ENCODE peak calls at places on chromosomes 2 and 18, in seven cellular contexts. One of them, this sample, is unnamed.

GRCh38 chr2:102704531-102704930 is 57.3 kb upstream of the TMEM182 start:
- DNase-seq in transverse colon: no peak
- DNase-seq in HCT116: no peak
- DNase-seq in K562: no peak
- DNase-seq in stomach: no peak
- DNase-seq in breast epithelium: no peak
- DNase-seq in SK-N-SH: no peak
- DNase-seq in this sample: no peak

GRCh38 chr2:189609423-189609816 is 28.8 kb upstream of the SLC40A1 start:
- DNase-seq in transverse colon: no peak
- DNase-seq in HCT116: no peak
- DNase-seq in K562: no peak
- DNase-seq in stomach: no peak
- DNase-seq in breast epithelium: no peak
- DNase-seq in SK-N-SH: no peak
- DNase-seq in this sample: no peak

GRCh38 chr2:60007666-60008065 is 545.8 kb downstream of the BCL11A start:
- DNase-seq in transverse colon: no peak
- DNase-seq in HCT116: no peak
- DNase-seq in K562: no peak
- DNase-seq in stomach: no peak
- DNase-seq in breast epithelium: no peak
- DNase-seq in SK-N-SH: no peak
- DNase-seq in this sample: no peak

GRCh38 chr2:44715671-44716077 is 225.8 kb upstream of the SIX3 start:
- DNase-seq in transverse colon: no peak
- DNase-seq in HCT116: peak
- DNase-seq in K562: no peak
- DNase-seq in stomach: no peak
- DNase-seq in breast epithelium: no peak
- DNase-seq in SK-N-SH: peak
- DNase-seq in this sample: no peak

GRCh38 chr2:119682578-119682977 is 3.6 kb downstream of the TMEM177 start:
- DNase-seq in transverse colon: no peak
- DNase-seq in HCT116: no peak
- DNase-seq in K562: no peak
- DNase-seq in stomach: peak
- DNase-seq in breast epithelium: no peak
- DNase-seq in SK-N-SH: no peak
- DNase-seq in this sample: no peak

GRCh38 chr18:7923105-7923504 is 356.0 kb downstream of the PTPRM start:
- DNase-seq in transverse colon: no peak
- DNase-seq in HCT116: no peak
- DNase-seq in K562: no peak
- DNase-seq in stomach: no peak
- DNase-seq in breast epithelium: no peak
- DNase-seq in SK-N-SH: no peak
- DNase-seq in this sample: no peak

GRCh38 chr18:34223164-34223892 is 1.4 kb downstream of the NOL4 start:
- DNase-seq in transverse colon: no peak
- DNase-seq in HCT116: no peak
- DNase-seq in K562: peak
- DNase-seq in stomach: no peak
- DNase-seq in breast epithelium: no peak
- DNase-seq in SK-N-SH: peak
- DNase-seq in this sample: no peak

GRCh38 chr18:75977069-75977468 is 518.0 kb downstream of the ZNF516 start:
- DNase-seq in transverse colon: no peak
- DNase-seq in HCT116: no peak
- DNase-seq in K562: no peak
- DNase-seq in stomach: no peak
- DNase-seq in breast epithelium: no peak
- DNase-seq in SK-N-SH: no peak
- DNase-seq in this sample: no peak

GRCh38 chr2:168192143-168192785 is 55.1 kb downstream of the STK39 start:
- DNase-seq in transverse colon: no peak
- DNase-seq in HCT116: no peak
- DNase-seq in K562: no peak
- DNase-seq in stomach: no peak
- DNase-seq in breast epithelium: no peak
- DNase-seq in SK-N-SH: no peak
- DNase-seq in this sample: no peak

GRCh38 chr2:202693503-202693902 is 58.7 kb downstream of the FAM117B start:
- DNase-seq in transverse colon: no peak
- DNase-seq in HCT116: no peak
- DNase-seq in K562: no peak
- DNase-seq in stomach: no peak
- DNase-seq in breast epithelium: no peak
- DNase-seq in SK-N-SH: no peak
- DNase-seq in this sample: no peak

GRCh38 chr2:68429311-68429826 is 37.7 kb downstream of the FBXO48 start:
- DNase-seq in transverse colon: no peak
- DNase-seq in HCT116: no peak
- DNase-seq in K562: peak
- DNase-seq in stomach: no peak
- DNase-seq in breast epithelium: no peak
- DNase-seq in SK-N-SH: no peak
- DNase-seq in this sample: no peak

GRCh38 chr2:75031906-75032803 is 73.7 kb downstream of the POLE4 start:
- DNase-seq in transverse colon: no peak
- DNase-seq in HCT116: no peak
- DNase-seq in K562: no peak
- DNase-seq in stomach: no peak
- DNase-seq in breast epithelium: no peak
- DNase-seq in SK-N-SH: no peak
- DNase-seq in this sample: no peak

GRCh38 chr2:241179894-241180293 is 8.6 kb upstream of the ANO7 start:
- DNase-seq in transverse colon: no peak
- DNase-seq in HCT116: no peak
- DNase-seq in K562: no peak
- DNase-seq in stomach: no peak
- DNase-seq in breast epithelium: no peak
- DNase-seq in SK-N-SH: no peak
- DNase-seq in this sample: no peak

GRCh38 chr2:36800381-36800780 is 103.9 kb downstream of the VIT start:
- DNase-seq in transverse colon: no peak
- DNase-seq in HCT116: no peak
- DNase-seq in K562: peak
- DNase-seq in stomach: no peak
- DNase-seq in breast epithelium: no peak
- DNase-seq in SK-N-SH: no peak
- DNase-seq in this sample: no peak

DNA sequence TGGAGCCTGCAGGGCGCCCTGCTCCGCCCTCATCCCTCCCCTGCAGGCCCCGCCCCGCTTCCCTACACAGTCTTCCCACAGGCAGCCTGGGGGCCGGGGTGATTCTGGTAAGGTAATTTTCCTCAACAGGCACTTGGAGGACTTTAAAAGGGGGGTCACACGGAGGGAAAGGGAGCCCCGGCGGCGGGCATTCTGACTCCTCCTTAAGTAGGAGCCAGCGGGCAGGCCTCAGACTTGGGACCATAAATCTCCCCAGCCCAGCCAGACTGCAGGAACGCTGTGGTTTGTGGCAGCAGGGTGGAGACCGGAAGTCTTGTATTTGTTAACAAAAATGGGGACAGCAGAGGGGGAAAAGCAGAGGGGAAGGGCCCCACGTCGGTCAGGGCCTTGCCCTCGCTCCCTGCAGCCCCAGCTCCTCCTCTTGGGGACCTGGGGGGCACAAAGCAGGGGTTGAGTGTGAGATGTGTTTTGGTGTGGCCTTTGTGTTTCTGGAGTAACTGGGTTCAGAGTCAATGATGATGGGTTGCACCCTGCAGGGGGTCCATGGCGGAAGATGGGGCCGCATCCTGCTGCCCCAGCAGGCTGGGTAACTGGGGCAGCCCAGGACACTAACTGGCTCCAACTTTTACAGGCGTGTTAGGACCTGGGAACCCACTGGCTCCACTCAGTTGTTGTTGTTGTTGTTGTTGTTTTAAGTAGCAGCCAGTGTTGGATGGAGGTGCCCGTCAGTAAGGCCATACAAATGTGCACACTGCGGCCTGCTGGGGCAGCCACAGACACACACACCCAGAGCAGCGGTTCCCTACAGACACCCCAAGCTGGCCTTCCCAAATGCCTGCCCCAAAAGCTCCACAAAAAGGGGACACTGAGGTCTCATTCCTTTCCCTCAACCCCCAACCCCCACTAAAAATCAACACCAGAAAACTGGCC is 27.7 kb downstream of the SMAD7 start:
- DNase-seq in transverse colon: peak
- DNase-seq in HCT116: no peak
- DNase-seq in K562: peak
- DNase-seq in stomach: peak
- DNase-seq in breast epithelium: no peak
- DNase-seq in SK-N-SH: no peak
- DNase-seq in this sample: no peak
- TF ChIP-seq POLR2AphosphoS5 in transverse colon: no peak
- TF ChIP-seq POLR2AphosphoS5 in HCT116: no peak
- TF ChIP-seq POLR2AphosphoS5 in K562: no peak
- TF ChIP-seq POLR2AphosphoS5 in stomach: no peak
- TF ChIP-seq POLR2AphosphoS5 in breast epithelium: no peak
- TF ChIP-seq POLR2AphosphoS5 in SK-N-SH: peak
- TF ChIP-seq POLR2AphosphoS5 in this sample: no peak

GRCh38 chr18:63344918-63345317 is 22.1 kb downstream of the KDSR start:
- DNase-seq in transverse colon: no peak
- DNase-seq in HCT116: no peak
- DNase-seq in K562: no peak
- DNase-seq in stomach: no peak
- DNase-seq in breast epithelium: no peak
- DNase-seq in SK-N-SH: no peak
- DNase-seq in this sample: no peak

GRCh38 chr18:63344263-63344662 is 22.7 kb downstream of the KDSR start:
- DNase-seq in transverse colon: no peak
- DNase-seq in HCT116: no peak
- DNase-seq in K562: no peak
- DNase-seq in stomach: no peak
- DNase-seq in breast epithelium: no peak
- DNase-seq in SK-N-SH: no peak
- DNase-seq in this sample: no peak

GRCh38 chr18:63336366-63337099 is 17.0 kb upstream of the BCL2 start:
- DNase-seq in transverse colon: no peak
- DNase-seq in HCT116: peak
- DNase-seq in K562: no peak
- DNase-seq in stomach: no peak
- DNase-seq in breast epithelium: no peak
- DNase-seq in SK-N-SH: no peak
- DNase-seq in this sample: no peak

GRCh38 chr18:63342206-63342605 is 22.6 kb upstream of the BCL2 start:
- DNase-seq in transverse colon: no peak
- DNase-seq in HCT116: no peak
- DNase-seq in K562: peak
- DNase-seq in stomach: no peak
- DNase-seq in breast epithelium: no peak
- DNase-seq in SK-N-SH: peak
- DNase-seq in this sample: no peak

GRCh38 chr18:63339920-63340484 is 20.4 kb upstream of the BCL2 start:
- DNase-seq in transverse colon: no peak
- DNase-seq in HCT116: peak
- DNase-seq in K562: peak
- DNase-seq in stomach: no peak
- DNase-seq in breast epithelium: no peak
- DNase-seq in SK-N-SH: peak
- DNase-seq in this sample: no peak
- H3K27ac ChIP-seq in transverse colon: no peak
- H3K27ac ChIP-seq in HCT116: no peak
- H3K27ac ChIP-seq in K562: no peak
- H3K27ac ChIP-seq in stomach: no peak
- H3K27ac ChIP-seq in breast epithelium: peak
- H3K27ac ChIP-seq in SK-N-SH: no peak
- H3K27ac ChIP-seq in this sample: no peak

DNA sequence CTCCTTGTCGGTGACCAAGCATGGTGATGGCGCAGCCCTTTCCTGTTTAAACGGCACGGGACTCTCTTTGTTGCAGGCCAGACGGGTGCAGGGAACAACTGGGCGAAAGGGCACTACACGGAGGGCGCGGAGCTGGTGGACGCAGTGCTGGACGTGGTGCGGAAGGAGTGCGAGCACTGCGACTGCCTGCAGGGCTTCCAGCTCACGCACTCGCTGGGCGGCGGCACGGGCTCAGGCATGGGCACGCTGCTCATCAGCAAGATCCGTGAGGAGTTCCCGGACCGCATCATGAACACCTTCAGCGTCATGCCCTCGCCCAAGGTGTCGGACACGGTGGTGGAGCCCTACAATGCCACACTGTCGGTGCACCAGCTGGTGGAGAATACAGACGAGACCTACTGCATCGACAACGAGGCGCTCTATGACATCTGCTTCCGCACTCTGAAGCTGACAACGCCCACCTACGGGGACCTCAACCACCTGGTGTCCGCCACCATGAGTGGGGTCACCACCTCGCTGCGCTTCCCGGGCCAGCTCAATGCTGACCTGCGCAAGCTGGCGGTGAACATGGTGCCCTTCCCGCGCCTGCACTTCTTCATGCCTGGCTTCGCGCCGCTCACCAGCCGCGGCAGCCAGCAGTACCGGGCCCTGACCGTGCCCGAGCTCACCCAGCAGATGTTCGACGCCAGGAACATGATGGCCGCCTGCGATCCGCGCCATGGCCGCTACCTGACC is 17.1 kb downstream of the TUBB6 start:
- DNase-seq in transverse colon: no peak
- DNase-seq in HCT116: no peak
- DNase-seq in K562: no peak
- DNase-seq in stomach: no peak
- DNase-seq in breast epithelium: no peak
- DNase-seq in SK-N-SH: no peak
- DNase-seq in this sample: no peak
- TF ChIP-seq POLR2AphosphoS5 in transverse colon: peak
- TF ChIP-seq POLR2AphosphoS5 in HCT116: no peak
- TF ChIP-seq POLR2AphosphoS5 in K562: no peak
- TF ChIP-seq POLR2AphosphoS5 in stomach: no peak
- TF ChIP-seq POLR2AphosphoS5 in breast epithelium: no peak
- TF ChIP-seq POLR2AphosphoS5 in SK-N-SH: no peak
- TF ChIP-seq POLR2AphosphoS5 in this sample: no peak

GRCh38 chr2:47075361-47076125 is 79.6 kb downstream of the STPG4 start:
- DNase-seq in transverse colon: no peak
- DNase-seq in HCT116: no peak
- DNase-seq in K562: no peak
- DNase-seq in stomach: no peak
- DNase-seq in breast epithelium: no peak
- DNase-seq in SK-N-SH: no peak
- DNase-seq in this sample: no peak

GRCh38 chr2:47077442-47078117 is 77.5 kb downstream of the STPG4 start:
- DNase-seq in transverse colon: no peak
- DNase-seq in HCT116: peak
- DNase-seq in K562: no peak
- DNase-seq in stomach: no peak
- DNase-seq in breast epithelium: no peak
- DNase-seq in SK-N-SH: no peak
- DNase-seq in this sample: no peak

GRCh38 chr2:47078541-47079482 is 76.3 kb downstream of the STPG4 start:
- DNase-seq in transverse colon: no peak
- DNase-seq in HCT116: no peak
- DNase-seq in K562: peak
- DNase-seq in stomach: no peak
- DNase-seq in breast epithelium: no peak
- DNase-seq in SK-N-SH: peak
- DNase-seq in this sample: no peak

GRCh38 chr2:47076126-47076506 is 79.0 kb downstream of the STPG4 start:
- DNase-seq in transverse colon: no peak
- DNase-seq in HCT116: no peak
- DNase-seq in K562: no peak
- DNase-seq in stomach: no peak
- DNase-seq in breast epithelium: no peak
- DNase-seq in SK-N-SH: no peak
- DNase-seq in this sample: no peak

GRCh38 chr2:47076586-47077441 is 78.3 kb downstream of the STPG4 start:
- DNase-seq in transverse colon: peak
- DNase-seq in HCT116: peak
- DNase-seq in K562: no peak
- DNase-seq in stomach: no peak
- DNase-seq in breast epithelium: no peak
- DNase-seq in SK-N-SH: peak
- DNase-seq in this sample: peak
- H3K27ac ChIP-seq in transverse colon: peak
- H3K27ac ChIP-seq in HCT116: peak
- H3K27ac ChIP-seq in K562: no peak
- H3K27ac ChIP-seq in stomach: peak
- H3K27ac ChIP-seq in breast epithelium: peak
- H3K27ac ChIP-seq in SK-N-SH: peak
- H3K27ac ChIP-seq in this sample: peak